ENCODE peak calls at places on chromosomes 4 and X, in eight cellular contexts. M is left lung, Z is epithelial cell of proximal tubule, R is colonic mucosa, L is A673, X is activated B cell treated with CpG ODN at 0.5 μM for 24 hours, U is stomach, V is astrocyte of the spinal cord. T is an unnamed sample.

GRCh38 chr4:8613421-8614364 is 21.1 kb downstream of the CPZ start:
- DNase-seq in L (no peak), Z (no peak), M (no peak), U (no peak), R (no peak), X (no peak), V (no peak), T (no peak)

GRCh38 chr4:15649914-15650545 is 5.1 kb downstream of the FBXL5 start:
- DNase-seq in M (no peak), Z (no peak), X (no peak), V (peak; percentile 39), U (no peak), L (peak; percentile 87), R (peak; percentile 52), T (peak; percentile 32)

GRCh38 chrX:37745354-37745753 is 34.5 kb upstream of the CYBB start:
- DNase-seq in U (peak; percentile 76), M (peak; percentile 77), R (peak; percentile 85), Z (no peak), V (peak; percentile 60), X (peak; percentile 61), L (peak; percentile 85), T (peak; percentile 65)

GRCh38 chr4:26235500-26235899 is 85.3 kb upstream of the RBPJ start:
- DNase-seq in V (peak; percentile 40), X (no peak), Z (no peak), R (peak; percentile 72), L (no peak), U (peak; percentile 33), M (peak; percentile 54), T (no peak)

GRCh38 chr4:74293558-74293957 is 14.7 kb upstream of the EPGN start:
- DNase-seq in L (no peak), Z (peak; percentile 27), M (no peak), V (no peak), U (no peak), X (no peak), R (no peak), T (no peak)

GRCh38 chr4:188403272-188403671 is 264.0 kb downstream of the TRIML1 start:
- DNase-seq in L (peak; percentile 43), V (no peak), U (no peak), R (no peak), M (no peak), Z (no peak), X (no peak), T (no peak)

GRCh38 chrX:46561931-46562721 is 11.4 kb upstream of the CHST7 start:
- DNase-seq in Z (no peak), V (no peak), M (peak; percentile 55), L (no peak), U (peak; percentile 41), X (no peak), R (peak; percentile 22), T (no peak)

GRCh38 chrX:24242649-24243556 is 71.0 kb downstream of the SUPT20HL2 start:
- DNase-seq in R (peak; percentile 29), L (peak; percentile 58), V (peak; percentile 79), M (no peak), Z (no peak), X (no peak), U (peak; percentile 27), T (no peak)

GRCh38 chrX:50448565-50448964 is 22.1 kb downstream of the DGKK start:
- DNase-seq in Z (peak; percentile 43), R (peak; percentile 52), L (no peak), X (no peak), U (no peak), V (no peak), M (no peak), T (no peak)

GRCh38 chr4:48912349-48912748 is 5.8 kb upstream of the OCIAD2 start:
- DNase-seq in V (no peak), L (no peak), Z (no peak), M (no peak), X (no peak), U (no peak), R (no peak), T (no peak)

GRCh38 chr4:118881512-118882146 is 7.0 kb upstream of the SYNPO2 start:
- DNase-seq in V (no peak), M (no peak), Z (no peak), L (no peak), R (no peak), U (no peak), X (no peak), T (no peak)

GRCh38 chrX:47361538-47362511 is 8.6 kb upstream of the ZNF157 start:
- DNase-seq in Z (peak; percentile 91), X (peak; percentile 51), L (peak; percentile 59), M (peak; percentile 78), V (peak; percentile 95), U (peak; percentile 61), R (peak; percentile 49), T (peak; percentile 57)

GRCh38 chr4:4781936-4782754 is 77.3 kb upstream of the MSX1 start:
- DNase-seq in M (no peak), Z (no peak), R (no peak), U (no peak), X (no peak), L (no peak), V (peak; percentile 24), T (no peak)

GRCh38 chr4:94339779-94340178 is 2.9 kb downstream of the HPGDS start:
- DNase-seq in U (no peak), L (no peak), X (no peak), R (no peak), Z (no peak), M (peak; percentile 39), V (no peak), T (no peak)

GRCh38 chrX:135625995-135626394 is 87.4 kb upstream of the CT45A1 start:
- DNase-seq in R (no peak), U (no peak), L (peak; percentile 23), Z (no peak), V (no peak), X (no peak), M (no peak), T (peak; percentile 38)

GRCh38 chr4:183971938-183972490 is 66.9 kb downstream of the STOX2 start:
- DNase-seq in Z (no peak), V (peak; percentile 9), U (no peak), L (peak; percentile 40), X (no peak), M (no peak), R (no peak), T (no peak)

GRCh38 chr4:80097395-80098177 is 24.6 kb upstream of the ANTXR2 start:
- DNase-seq in L (peak; percentile 8), V (peak; percentile 77), X (no peak), R (peak; percentile 33), U (no peak), M (no peak), Z (no peak), T (no peak)

GRCh38 chrX:53223955-53224859 is 800 bp downstream of the KDM5C start:
- DNase-seq in Z (peak; percentile 4), L (no peak), U (no peak), R (peak; percentile 25), M (no peak), V (peak; percentile 70), X (no peak), T (no peak)

GRCh38 chr4:154927126-154927525 is 146.1 kb downstream of the RBM46 start:
- DNase-seq in U (no peak), X (no peak), Z (no peak), R (no peak), V (no peak), L (no peak), M (no peak), T (no peak)

DNA sequence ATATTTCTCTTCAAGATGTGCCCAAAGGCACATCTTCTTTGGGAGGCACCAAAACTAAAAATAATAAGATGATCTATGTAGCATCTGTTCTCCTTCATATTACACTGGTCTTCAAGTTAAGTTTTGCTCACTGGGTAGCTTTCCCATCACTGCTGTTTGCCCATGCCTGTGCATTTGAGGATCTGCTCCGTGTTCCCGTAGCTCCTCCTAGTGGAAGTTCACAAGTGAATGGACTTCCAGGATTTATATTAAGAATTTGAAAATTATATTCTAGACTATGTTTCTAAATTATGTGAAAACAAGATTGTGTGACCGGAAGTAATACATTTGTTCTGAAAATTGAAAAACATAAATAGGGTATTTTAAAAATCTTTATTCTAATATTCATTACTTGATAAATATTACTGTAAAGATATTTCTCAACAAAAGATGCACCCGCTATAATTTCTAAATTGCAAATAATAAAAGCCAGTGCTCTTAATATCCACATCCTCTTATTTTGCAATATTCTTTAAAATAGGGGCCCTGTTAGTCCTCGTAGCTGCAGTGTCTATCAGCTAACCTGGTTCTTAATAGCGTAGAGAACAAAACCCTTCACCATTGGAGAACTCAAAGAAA is 147.7 kb downstream of the RBM46 start:
- DNase-seq in L (peak; percentile 27), V (peak; percentile 14), M (no peak), R (no peak), U (no peak), Z (no peak), X (no peak), T (peak; percentile 33)
- TF ChIP-seq CTCF in L (peak; percentile 54), V (peak; percentile 34), M (no peak), R (no peak), U (no peak), Z (peak; percentile 78), X (no peak), T (peak; percentile 36)

DNA sequence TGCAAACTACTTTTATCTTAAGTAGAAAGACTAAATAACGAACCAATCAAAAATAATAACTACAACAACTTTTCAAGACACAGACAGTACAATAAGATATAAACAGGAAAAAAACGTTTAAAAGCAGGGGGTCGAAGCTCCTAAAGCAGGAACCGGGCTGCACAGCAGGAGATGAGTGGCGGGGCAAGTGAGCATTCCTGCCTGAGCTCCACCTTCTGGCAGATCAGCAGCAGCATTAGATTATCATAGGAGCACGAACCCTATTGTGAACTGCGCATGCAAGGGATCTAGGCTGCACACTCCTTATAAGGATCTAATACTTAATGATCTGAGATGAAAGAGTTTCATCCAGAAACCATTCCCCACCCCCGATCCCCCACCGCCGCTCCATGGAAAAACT is 146.2 kb downstream of the TEX11 start:
- DNase-seq in U (no peak), V (no peak), R (no peak), Z (no peak), M (no peak), X (no peak), L (peak; percentile 10), T (peak; percentile 3)
- TF ChIP-seq CTCF in U (no peak), V (no peak), R (no peak), Z (no peak), M (no peak), X (no peak), L (peak; percentile 20), T (no peak)

GRCh38 chr4:140426610-140427103 is 791 bp downstream of the CLGN start:
- DNase-seq in L (peak; percentile 41), X (no peak), R (no peak), Z (no peak), M (no peak), V (peak; percentile 18), U (no peak), T (peak; percentile 40)
- TF ChIP-seq CTCF in L (peak; percentile 22), X (no peak), R (no peak), Z (peak; percentile 23), M (no peak), V (peak; percentile 25), U (no peak), T (no peak)

GRCh38 chr4:13244342-13244905 is 239.7 kb downstream of the RAB28 start:
- DNase-seq in Z (no peak), V (no peak), X (no peak), U (no peak), M (no peak), L (peak; percentile 18), R (no peak), T (no peak)

GRCh38 chr4:13246107-13246506 is 238.0 kb downstream of the RAB28 start:
- DNase-seq in L (no peak), R (no peak), X (no peak), U (no peak), M (no peak), Z (no peak), V (no peak), T (no peak)

GRCh38 chr4:13243152-13243551 is 241.0 kb downstream of the RAB28 start:
- DNase-seq in U (no peak), R (no peak), V (no peak), M (no peak), Z (no peak), L (no peak), X (no peak), T (no peak)

GRCh38 chr4:13248621-13249298 is 235.4 kb downstream of the RAB28 start:
- DNase-seq in V (peak; percentile 14), R (no peak), U (no peak), L (peak; percentile 44), M (no peak), Z (no peak), X (no peak), T (peak; percentile 9)
- TF ChIP-seq CTCF in V (peak; percentile 41), R (no peak), U (no peak), L (peak; percentile 58), M (no peak), Z (peak; percentile 51), X (no peak), T (peak; percentile 59)

T was measured in endothelial cell.